ENCODE peak calls at places on chromosomes 6 and 20, in six cellular contexts. Q, Y, O, A, R and F are unnamed samples.

GRCh38 chr6:15662246-15663056 is at the start of gene DTNBP1:
- DNase-seq in Q (peak; percentile 80), A (peak; percentile 82), R (peak; percentile 72), O (peak; percentile 40), Y (peak; percentile 78), F (peak; percentile 90)

GRCh38 chr20:62317167-62317655 is 14.4 kb downstream of the ADRM1 start:
- DNase-seq in A (no peak), Q (no peak), Y (no peak), R (no peak), O (no peak), F (no peak)

GRCh38 chr6:32167761-32168262 is 3.4 kb downstream of the EGFL8 start:
- DNase-seq in Y (no peak), O (no peak), Q (no peak), R (no peak), A (no peak), F (peak; percentile 72)

GRCh38 chr6:169141706-169142705 is 111.6 kb downstream of the THBS2 start:
- DNase-seq in Y (no peak), A (peak; percentile 67), O (no peak), R (no peak), Q (no peak), F (no peak)

GRCh38 chr6:154266560-154267134 is 90.0 kb downstream of the IPCEF1 start:
- DNase-seq in A (no peak), R (no peak), O (no peak), Q (no peak), Y (no peak), F (no peak)

GRCh38 chr6:25490018-25490865 is 161.8 kb upstream of the SCGN start:
- DNase-seq in A (peak; percentile 75), O (peak; percentile 42), Q (peak; percentile 63), Y (peak; percentile 36), R (peak; percentile 83), F (peak; percentile 91)

GRCh38 chr6:48233063-48233462 is 122.1 kb upstream of the PTCHD4 start:
- DNase-seq in O (no peak), Q (no peak), R (no peak), A (no peak), Y (no peak), F (no peak)

GRCh38 chr6:149854532-149854931 is 9.6 kb downstream of the LRP11 start:
- DNase-seq in Y (no peak), O (no peak), A (no peak), Q (no peak), R (peak; percentile 60), F (no peak)

GRCh38 chr6:1424306-1424927 is 35.0 kb downstream of the FOXF2 start:
- DNase-seq in R (peak; percentile 59), Q (peak; percentile 80), A (peak; percentile 74), Y (peak; percentile 53), O (no peak), F (peak; percentile 77)

GRCh38 chr6:37688088-37688850 is 9.4 kb downstream of the MDGA1 start:
- DNase-seq in A (no peak), R (no peak), Q (no peak), Y (no peak), O (no peak), F (no peak)

GRCh38 chr20:31710423-31711250 is 12.0 kb downstream of the BCL2L1 start:
- DNase-seq in O (no peak), A (no peak), Y (no peak), R (peak; percentile 65), Q (no peak), F (no peak)

GRCh38 chr6:32472781-32473377 is 33.2 kb downstream of the HLA-DRA start:
- DNase-seq in R (peak; percentile 0), Y (no peak), Q (no peak), A (no peak), O (no peak), F (no peak)

GRCh38 chr6:30826961-30827342 is 57.4 kb upstream of the DDR1 start:
- DNase-seq in A (no peak), O (no peak), R (peak; percentile 71), Y (no peak), Q (no peak), F (no peak)

GRCh38 chr6:17584241-17584803 is 15.8 kb upstream of the FAM8A1 start:
- DNase-seq in A (peak; percentile 64), Y (peak; percentile 54), R (peak; percentile 72), O (no peak), Q (peak; percentile 73), F (peak; percentile 74)

GRCh38 chr6:169988769-169989550 is 237.5 kb downstream of the ERMARD start:
- DNase-seq in R (no peak), Q (no peak), O (no peak), Y (no peak), A (no peak), F (no peak)

GRCh38 chr6:56958481-56958880 is 3.6 kb downstream of the BEND6 start:
- DNase-seq in A (no peak), R (no peak), Y (no peak), Q (no peak), O (no peak), F (no peak)

GRCh38 chr6:39221115-39221514 is 8.2 kb downstream of the KCNK5 start:
- DNase-seq in R (peak; percentile 32), Y (no peak), O (no peak), A (no peak), Q (no peak), F (no peak)

GRCh38 chr6:137677714-137678113 is 183.5 kb upstream of the OLIG3 start:
- DNase-seq in R (no peak), Y (no peak), O (no peak), A (peak; percentile 74), Q (no peak), F (no peak)

GRCh38 chr20:63947638-63948456 is 8.4 kb downstream of the UCKL1 start:
- DNase-seq in O (no peak), R (no peak), Q (no peak), A (no peak), Y (no peak), F (no peak)

GRCh38 chr20:17742426-17743130 is 42.8 kb downstream of the BANF2 start:
- DNase-seq in Y (no peak), O (no peak), Q (no peak), R (no peak), A (no peak), F (no peak)

GRCh38 chr6:15518057-15518456 is 144.8 kb downstream of the DTNBP1 start:
- DNase-seq in A (no peak), O (no peak), Y (no peak), R (no peak), Q (no peak), F (no peak)

GRCh38 chr20:58713801-58714339 is 21.3 kb downstream of the NPEPL1 start:
- DNase-seq in Y (no peak), R (no peak), Q (no peak), O (no peak), A (peak; percentile 2), F (no peak)

GRCh38 chr20:32528291-32528891 is 56.7 kb downstream of the NOL4L start:
- DNase-seq in O (no peak), R (no peak), Q (peak; percentile 74), A (no peak), Y (no peak), F (peak; percentile 54)

GRCh38 chr20:32986331-32986966 is 17.8 kb downstream of the SUN5 start:
- DNase-seq in Y (no peak), Q (peak; percentile 54), A (no peak), O (no peak), R (no peak), F (no peak)

GRCh38 chr20:44123874-44124535 is 63.0 kb downstream of the JPH2 start:
- DNase-seq in Y (no peak), A (no peak), O (no peak), Q (no peak), R (no peak), F (no peak)

GRCh38 chr6:136408205-136408604 is 118.6 kb upstream of the BCLAF1 start:
- DNase-seq in A (peak; percentile 59), O (no peak), R (no peak), Y (no peak), Q (no peak), F (no peak)

GRCh38 chr6:38155144-38155543 is 335.6 kb downstream of the ZFAND3 start:
- DNase-seq in Y (no peak), Q (peak; percentile 35), O (no peak), A (no peak), R (no peak), F (no peak)

GRCh38 chr6:5674141-5674540 is 332.6 kb downstream of the NRN1 start:
- DNase-seq in Y (no peak), Q (no peak), R (no peak), O (no peak), A (no peak), F (no peak)

GRCh38 chr6:26459023-26459810 is 1.5 kb downstream of the BTN2A1 start:
- DNase-seq in A (peak; percentile 54), O (no peak), Y (no peak), Q (no peak), R (no peak), F (no peak)